ENCODE peak calls at places on chromosomes 7 and 10, in five cellular contexts. One of them, this sample, is unnamed.

GRCh38 chr7:4706384-4707032 is 24.4 kb downstream of the FOXK1 start:
- DNase-seq in IMR-90: peak
- DNase-seq in A549: no peak
- DNase-seq in K562: no peak
- DNase-seq in HepG2: no peak
- DNase-seq in this sample: no peak

GRCh38 chr10:4255751-4256150 is 470.7 kb upstream of the KLF6 start:
- DNase-seq in IMR-90: no peak
- DNase-seq in A549: no peak
- DNase-seq in K562: no peak
- DNase-seq in HepG2: no peak
- DNase-seq in this sample: no peak

GRCh38 chr7:1298051-1298937 is 65.6 kb downstream of the UNCX start:
- DNase-seq in IMR-90: no peak
- DNase-seq in A549: no peak
- DNase-seq in K562: no peak
- DNase-seq in HepG2: no peak
- DNase-seq in this sample: no peak

GRCh38 chr7:18087031-18087686 is 59.5 kb upstream of the PRPS1L1 start:
- DNase-seq in IMR-90: no peak
- DNase-seq in A549: peak
- DNase-seq in K562: no peak
- DNase-seq in HepG2: no peak
- DNase-seq in this sample: no peak

GRCh38 chr7:33639552-33640197 is 265.7 kb upstream of the BMPER start:
- DNase-seq in IMR-90: no peak
- DNase-seq in A549: no peak
- DNase-seq in K562: no peak
- DNase-seq in HepG2: no peak
- DNase-seq in this sample: no peak

GRCh38 chr10:31929260-31929985 is 792 bp upstream of the ARHGAP12 start:
- DNase-seq in IMR-90: no peak
- DNase-seq in A549: peak
- DNase-seq in K562: peak
- DNase-seq in HepG2: peak
- DNase-seq in this sample: peak

GRCh38 chr10:13023754-13024153 is 22.2 kb upstream of the CCDC3 start:
- DNase-seq in IMR-90: no peak
- DNase-seq in A549: no peak
- DNase-seq in K562: no peak
- DNase-seq in HepG2: no peak
- DNase-seq in this sample: no peak

GRCh38 chr7:73436031-73436929 is 2.7 kb downstream of the FZD9 start:
- DNase-seq in IMR-90: no peak
- DNase-seq in A549: peak
- DNase-seq in K562: no peak
- DNase-seq in HepG2: peak
- DNase-seq in this sample: no peak

GRCh38 chr10:76558996-76559888 is 1078.4 kb downstream of the KCNMA1 start:
- DNase-seq in IMR-90: peak
- DNase-seq in A549: no peak
- DNase-seq in K562: no peak
- DNase-seq in HepG2: no peak
- DNase-seq in this sample: no peak

GRCh38 chr7:155210386-155210785 is 87.3 kb upstream of the INSIG1 start:
- DNase-seq in IMR-90: no peak
- DNase-seq in A549: no peak
- DNase-seq in K562: no peak
- DNase-seq in HepG2: no peak
- DNase-seq in this sample: no peak

GRCh38 chr7:71982847-71983246 is 429.3 kb downstream of the CALN1 start:
- DNase-seq in IMR-90: no peak
- DNase-seq in A549: no peak
- DNase-seq in K562: no peak
- DNase-seq in HepG2: no peak
- DNase-seq in this sample: no peak

GRCh38 chr7:111018960-111019835 is 71.7 kb upstream of the LRRN3 start:
- DNase-seq in IMR-90: no peak
- DNase-seq in A549: no peak
- DNase-seq in K562: no peak
- DNase-seq in HepG2: no peak
- DNase-seq in this sample: no peak

GRCh38 chr10:21675157-21675796 is 141.2 kb downstream of the MLLT10 start:
- DNase-seq in IMR-90: peak
- DNase-seq in A549: peak
- DNase-seq in K562: peak
- DNase-seq in HepG2: peak
- DNase-seq in this sample: peak

GRCh38 chr10:114821915-114822770 is 563 bp downstream of the FHIP2A start:
- DNase-seq in IMR-90: peak
- DNase-seq in A549: peak
- DNase-seq in K562: peak
- DNase-seq in HepG2: peak
- DNase-seq in this sample: peak

GRCh38 chr10:88958721-88959120 is 6.1 kb upstream of the ACTA2 start:
- DNase-seq in IMR-90: no peak
- DNase-seq in A549: no peak
- DNase-seq in K562: no peak
- DNase-seq in HepG2: no peak
- DNase-seq in this sample: no peak

GRCh38 chr10:103257812-103258211 is 12.1 kb downstream of the RPEL1 start:
- DNase-seq in IMR-90: no peak
- DNase-seq in A549: no peak
- DNase-seq in K562: no peak
- DNase-seq in HepG2: no peak
- DNase-seq in this sample: no peak

GRCh38 chr10:2839081-2839725 is 228.1 kb upstream of the PFKP start:
- DNase-seq in IMR-90: peak
- DNase-seq in A549: peak
- DNase-seq in K562: peak
- DNase-seq in HepG2: peak
- DNase-seq in this sample: peak

GRCh38 chr10:44008270-44008916 is 359.7 kb upstream of the ZNF32 start:
- DNase-seq in IMR-90: peak
- DNase-seq in A549: peak
- DNase-seq in K562: no peak
- DNase-seq in HepG2: no peak
- DNase-seq in this sample: no peak

DNA sequence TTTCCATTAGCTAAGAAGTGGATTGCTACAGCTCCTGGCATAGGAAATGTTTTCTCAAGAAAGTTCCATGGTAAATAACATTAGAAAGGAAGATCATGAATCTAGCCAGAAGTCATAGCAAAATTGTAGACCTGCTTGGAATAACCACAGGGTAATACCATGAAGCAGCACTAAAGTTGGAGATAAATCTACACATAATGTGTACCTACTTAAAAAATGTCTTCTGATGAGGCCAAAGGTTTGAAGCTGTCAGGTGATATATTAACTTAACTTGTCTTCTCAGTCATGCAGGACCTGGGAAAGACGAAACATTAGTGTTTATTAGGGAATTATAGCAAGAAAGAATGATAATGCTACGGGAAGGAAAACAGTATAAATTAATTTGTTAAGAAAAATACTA is 6.3 kb downstream of the CISD1 start:
- DNase-seq in IMR-90: no peak
- DNase-seq in A549: no peak
- DNase-seq in K562: no peak
- DNase-seq in HepG2: no peak
- DNase-seq in this sample: no peak
- TF ChIP-seq BHLHE40 in IMR-90: no peak
- TF ChIP-seq BHLHE40 in A549: no peak
- TF ChIP-seq BHLHE40 in K562: no peak
- TF ChIP-seq BHLHE40 in HepG2: no peak
- TF ChIP-seq BHLHE40 in this sample: no peak

DNA sequence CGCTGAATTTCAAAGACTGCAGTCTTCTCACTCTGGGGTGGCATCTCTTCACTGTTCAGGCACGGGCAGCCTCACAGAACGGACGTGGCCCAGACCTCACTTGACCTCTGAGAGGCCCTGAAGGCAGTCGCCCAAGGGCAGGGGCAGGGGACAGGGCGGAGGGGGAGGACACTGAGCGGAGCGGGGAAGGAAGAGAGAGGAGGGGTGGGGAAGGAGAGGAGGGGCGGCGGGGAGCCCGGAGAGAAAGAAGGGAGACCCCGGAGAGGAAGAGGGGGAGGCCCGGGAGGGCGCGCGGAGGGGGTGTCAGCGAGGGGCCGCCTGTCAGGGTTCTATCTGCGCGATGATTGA is 58.7 kb upstream of the COMTD1 start:
- DNase-seq in IMR-90: no peak
- DNase-seq in A549: peak
- DNase-seq in K562: no peak
- DNase-seq in HepG2: no peak
- DNase-seq in this sample: peak
- TF ChIP-seq BHLHE40 in IMR-90: no peak
- TF ChIP-seq BHLHE40 in A549: no peak
- TF ChIP-seq BHLHE40 in K562: no peak
- TF ChIP-seq BHLHE40 in HepG2: no peak
- TF ChIP-seq BHLHE40 in this sample: no peak

DNA sequence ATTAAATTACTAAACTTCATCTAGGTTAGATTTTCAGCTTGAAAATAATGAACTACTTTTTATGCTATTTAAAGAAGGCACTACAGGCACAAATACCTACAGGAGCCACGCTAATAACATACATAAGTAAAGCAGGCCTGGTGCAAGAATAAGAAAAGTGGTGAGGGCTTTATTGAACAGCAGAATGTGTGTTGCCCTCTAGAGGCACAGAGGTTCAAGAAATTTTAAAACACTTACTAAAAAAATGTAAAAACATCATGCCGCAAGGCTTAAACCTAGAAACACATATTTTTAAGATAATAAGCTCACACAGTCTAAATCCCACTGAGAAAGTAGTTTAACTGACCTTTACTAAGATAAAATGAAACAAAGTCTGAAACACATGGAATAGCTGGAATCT is 20.3 kb downstream of the CACUL1 start:
- DNase-seq in IMR-90: no peak
- DNase-seq in A549: no peak
- DNase-seq in K562: no peak
- DNase-seq in HepG2: no peak
- DNase-seq in this sample: no peak
- TF ChIP-seq BHLHE40 in IMR-90: no peak
- TF ChIP-seq BHLHE40 in A549: no peak
- TF ChIP-seq BHLHE40 in K562: no peak
- TF ChIP-seq BHLHE40 in HepG2: no peak
- TF ChIP-seq BHLHE40 in this sample: no peak

GRCh38 chr7:96088579-96088978 is 233.3 kb downstream of the SLC25A13 start:
- DNase-seq in IMR-90: peak
- DNase-seq in A549: peak
- DNase-seq in K562: no peak
- DNase-seq in HepG2: no peak
- DNase-seq in this sample: no peak

GRCh38 chr7:96085953-96086352 is 235.9 kb downstream of the SLC25A13 start:
- DNase-seq in IMR-90: no peak
- DNase-seq in A549: no peak
- DNase-seq in K562: no peak
- DNase-seq in HepG2: no peak
- DNase-seq in this sample: no peak

GRCh38 chr7:96080021-96080420 is 241.9 kb downstream of the SLC25A13 start:
- DNase-seq in IMR-90: peak
- DNase-seq in A549: no peak
- DNase-seq in K562: no peak
- DNase-seq in HepG2: no peak
- DNase-seq in this sample: no peak

GRCh38 chr7:96089511-96089910 is 232.4 kb downstream of the SLC25A13 start:
- DNase-seq in IMR-90: no peak
- DNase-seq in A549: no peak
- DNase-seq in K562: no peak
- DNase-seq in HepG2: no peak
- DNase-seq in this sample: no peak

DNA sequence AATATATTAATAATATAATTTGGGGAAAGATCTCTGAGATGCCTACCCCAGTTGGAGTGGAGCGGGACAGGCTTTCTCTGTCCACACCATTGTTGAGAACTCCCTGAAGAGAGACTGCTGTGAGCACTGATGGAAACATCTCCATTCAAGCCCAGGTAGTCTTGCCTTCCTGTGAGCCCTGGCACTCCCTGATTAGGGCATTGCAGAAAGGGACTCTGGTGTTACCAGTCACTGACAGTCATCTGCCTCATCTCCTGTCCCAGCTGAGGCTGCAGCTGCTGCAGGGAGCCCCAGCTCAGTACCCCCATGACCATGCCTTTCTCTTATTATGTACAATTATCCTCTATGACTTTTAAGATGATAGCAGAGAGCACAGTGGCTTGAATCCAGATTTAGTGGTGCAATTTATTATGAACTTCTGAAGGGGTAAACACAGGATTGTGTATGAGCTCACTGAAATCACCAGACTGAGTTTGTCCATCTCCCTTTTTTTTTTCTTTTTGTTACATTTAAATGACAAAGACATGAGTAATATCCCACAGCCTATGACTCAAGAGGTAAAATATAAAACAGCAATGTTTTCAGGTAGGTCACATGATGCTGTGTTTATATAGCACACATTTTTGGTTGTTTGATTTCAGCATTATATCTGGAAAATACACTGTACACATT is 236.9 kb downstream of the SLC25A13 start:
- DNase-seq in IMR-90: peak
- DNase-seq in A549: peak
- DNase-seq in K562: no peak
- DNase-seq in HepG2: no peak
- DNase-seq in this sample: no peak
- TF ChIP-seq BHLHE40 in IMR-90: no peak
- TF ChIP-seq BHLHE40 in A549: no peak
- TF ChIP-seq BHLHE40 in K562: no peak
- TF ChIP-seq BHLHE40 in HepG2: no peak
- TF ChIP-seq BHLHE40 in this sample: no peak

GRCh38 chr10:7152982-7153381 is 257.9 kb downstream of the SFMBT2 start:
- DNase-seq in IMR-90: no peak
- DNase-seq in A549: no peak
- DNase-seq in K562: no peak
- DNase-seq in HepG2: no peak
- DNase-seq in this sample: no peak
- TF ChIP-seq BHLHE40 in IMR-90: no peak
- TF ChIP-seq BHLHE40 in A549: no peak
- TF ChIP-seq BHLHE40 in K562: no peak
- TF ChIP-seq BHLHE40 in HepG2: no peak
- TF ChIP-seq BHLHE40 in this sample: no peak

GRCh38 chr10:119104653-119105024 is 726 bp downstream of the DENND10 start:
- DNase-seq in IMR-90: no peak
- DNase-seq in A549: peak
- DNase-seq in K562: peak
- DNase-seq in HepG2: no peak
- DNase-seq in this sample: peak
- TF ChIP-seq BHLHE40 in IMR-90: no peak
- TF ChIP-seq BHLHE40 in A549: no peak
- TF ChIP-seq BHLHE40 in K562: no peak
- TF ChIP-seq BHLHE40 in HepG2: no peak
- TF ChIP-seq BHLHE40 in this sample: no peak